ENCODE peak calls at places on chromosomes 5 and 9, in eight cellular contexts. B is pancreas, F is esophagus squamous epithelium, I is cardiac fibroblast, D is left ventricle myocardium inferior, E is adrenal gland, V is A549, Y is breast epithelium. Z is an unnamed sample.

GRCh38 chr9:109108318-109108717 is 11.4 kb downstream of the TMEM245 start:
- DNase-seq in B (no peak), F (no peak), I (peak), D (no peak), E (no peak), V (no peak), Y (no peak), Z (peak)

GRCh38 chr5:137221914-137222313 is 277.2 kb downstream of the SPOCK1 start:
- DNase-seq in B (no peak), F (no peak), I (no peak), D (no peak), E (no peak), V (no peak), Y (no peak), Z (no peak)

GRCh38 chr5:9951861-9952260 is 297.8 kb downstream of the ATPSCKMT start:
- DNase-seq in B (no peak), F (no peak), I (no peak), D (no peak), E (no peak), V (no peak), Y (no peak), Z (no peak)

GRCh38 chr9:129338701-129339445 is 160.8 kb upstream of the IER5L start:
- DNase-seq in B (no peak), F (no peak), I (peak), D (no peak), E (no peak), V (no peak), Y (no peak), Z (peak)

GRCh38 chr9:68505681-68506409 is 34.8 kb downstream of the TMEM252 start:
- DNase-seq in B (no peak), F (no peak), I (no peak), D (no peak), E (no peak), V (no peak), Y (no peak), Z (peak)

GRCh38 chr9:127860260-127860659 is 5.8 kb upstream of the ENG start:
- DNase-seq in B (no peak), F (no peak), I (no peak), D (no peak), E (no peak), V (no peak), Y (no peak), Z (no peak)

GRCh38 chr5:77774981-77775772 is 962 bp downstream of the TBCA start:
- DNase-seq in B (no peak), F (no peak), I (no peak), D (no peak), E (peak), V (peak), Y (no peak), Z (peak)

GRCh38 chr9:109799792-109800191 is 19.8 kb downstream of the PALM2AKAP2 start:
- DNase-seq in B (no peak), F (no peak), I (peak), D (no peak), E (no peak), V (no peak), Y (no peak), Z (peak)

GRCh38 chr9:88991066-88992030 is at the start of gene S1PR3:
- DNase-seq in B (peak), F (no peak), I (peak), D (peak), E (peak), V (peak), Y (no peak), Z (peak)

GRCh38 chr9:132472199-132472598 is 62.2 kb downstream of the CFAP77 start:
- DNase-seq in B (no peak), F (no peak), I (no peak), D (no peak), E (no peak), V (no peak), Y (no peak), Z (no peak)

GRCh38 chr9:91321691-91322090 is 40.0 kb downstream of the AUH start:
- DNase-seq in B (no peak), F (no peak), I (no peak), D (no peak), E (no peak), V (no peak), Y (no peak), Z (no peak)

GRCh38 chr5:159515909-159516415 is 185.7 kb upstream of the IL12B start:
- DNase-seq in B (peak), F (no peak), I (peak), D (peak), E (peak), V (peak), Y (peak), Z (peak)

GRCh38 chr5:179731791-179732411 is 721 bp upstream of the MAML1 start:
- DNase-seq in B (peak), F (no peak), I (peak), D (peak), E (peak), V (no peak), Y (no peak), Z (peak)

GRCh38 chr9:98168952-98169488 is 23.4 kb downstream of the CORO2A start:
- DNase-seq in B (no peak), F (no peak), I (peak), D (peak), E (no peak), V (no peak), Y (peak), Z (peak)

GRCh38 chr9:61673664-61674381 is 484.0 kb downstream of the SPATA31A7 start:
- DNase-seq in B (no peak), F (no peak), I (no peak), D (no peak), E (no peak), V (no peak), Y (no peak), Z (no peak)

GRCh38 chr5:13510616-13511015 is 433.9 kb downstream of the DNAH5 start:
- DNase-seq in B (no peak), F (no peak), I (no peak), D (no peak), E (no peak), V (no peak), Y (no peak), Z (no peak)

GRCh38 chr9:121709798-121710197 is 58.4 kb downstream of the DAB2IP start:
- DNase-seq in B (no peak), F (no peak), I (no peak), D (no peak), E (no peak), V (no peak), Y (no peak), Z (no peak)

GRCh38 chr5:175226506-175226905 is 217.5 kb downstream of the DRD1 start:
- DNase-seq in B (no peak), F (no peak), I (no peak), D (no peak), E (no peak), V (no peak), Y (no peak), Z (no peak)

GRCh38 chr5:112419050-112419595 is at the start of gene EPB41L4A:
- DNase-seq in B (peak), F (no peak), I (peak), D (peak), E (peak), V (peak), Y (peak), Z (no peak)

GRCh38 chr9:86685556-86685955 is 261.8 kb downstream of the GAS1 start:
- DNase-seq in B (no peak), F (no peak), I (no peak), D (no peak), E (no peak), V (no peak), Y (no peak), Z (no peak)

GRCh38 chr9:100472268-100472667 is 681 bp upstream of the TMEFF1 start:
- DNase-seq in B (no peak), F (no peak), I (no peak), D (no peak), E (no peak), V (no peak), Y (no peak), Z (no peak)

GRCh38 chr5:32017638-32018429 is 156.3 kb downstream of the GOLPH3 start:
- DNase-seq in B (no peak), F (no peak), I (peak), D (no peak), E (no peak), V (no peak), Y (no peak), Z (peak)

GRCh38 chr5:155508673-155509072 is 495.1 kb downstream of the KIF4B start:
- DNase-seq in B (no peak), F (no peak), I (no peak), D (no peak), E (no peak), V (no peak), Y (no peak), Z (no peak)

GRCh38 chr5:155514105-155514563 is 500.6 kb downstream of the KIF4B start:
- DNase-seq in B (no peak), F (no peak), I (no peak), D (no peak), E (no peak), V (peak), Y (no peak), Z (no peak)

DNA sequence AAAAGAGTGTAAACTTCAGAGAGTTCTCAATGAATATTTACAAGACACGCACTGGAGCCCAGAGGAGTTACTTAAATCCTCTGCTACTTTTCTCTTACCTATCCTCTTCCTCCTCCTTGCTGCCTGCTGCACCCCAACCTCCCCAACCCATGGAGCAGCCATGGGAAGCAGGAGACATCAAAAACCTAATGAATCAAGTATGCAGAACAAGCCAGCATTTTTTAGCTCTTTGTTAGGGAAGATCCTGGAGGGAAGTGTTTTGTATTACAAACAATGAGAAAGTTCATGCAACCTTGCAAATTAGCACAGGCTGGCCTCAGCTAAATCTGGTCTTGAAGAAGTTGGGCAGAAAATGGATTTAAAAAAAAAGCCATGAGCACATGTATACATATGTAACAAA is 498.7 kb downstream of the KIF4B start:
- DNase-seq in B (no peak), F (no peak), I (no peak), D (no peak), E (no peak), V (no peak), Y (no peak), Z (no peak)
- H3K4me3 ChIP-seq in B (no peak), F (no peak), I (no peak), D (no peak), E (no peak), V (no peak), Y (no peak), Z (no peak)

GRCh38 chr5:67875637-67876036 is 339.9 kb upstream of the PIK3R1 start:
- DNase-seq in B (no peak), F (no peak), I (no peak), D (no peak), E (no peak), V (no peak), Y (no peak), Z (no peak)
- TF ChIP-seq CTCF in B (no peak), F (no peak), I (no peak), D (no peak), E (no peak), V (no peak), Y (no peak), Z (no peak)

GRCh38 chr5:91311697-91312501 is 71.2 kb downstream of the ARRDC3 start:
- DNase-seq in B (no peak), F (peak), I (peak), D (peak), E (peak), V (peak), Y (no peak), Z (peak)
- H3K4me3 ChIP-seq in B (no peak), F (no peak), I (no peak), D (peak), E (no peak), V (peak), Y (no peak), Z (no peak)

GRCh38 chr5:120955795-120956194 is 491.7 kb downstream of the PRR16 start:
- DNase-seq in B (no peak), F (no peak), I (no peak), D (no peak), E (no peak), V (no peak), Y (no peak), Z (no peak)
- TF ChIP-seq CTCF in B (no peak), F (no peak), I (no peak), D (no peak), E (no peak), V (no peak), Y (no peak), Z (no peak)

DNA sequence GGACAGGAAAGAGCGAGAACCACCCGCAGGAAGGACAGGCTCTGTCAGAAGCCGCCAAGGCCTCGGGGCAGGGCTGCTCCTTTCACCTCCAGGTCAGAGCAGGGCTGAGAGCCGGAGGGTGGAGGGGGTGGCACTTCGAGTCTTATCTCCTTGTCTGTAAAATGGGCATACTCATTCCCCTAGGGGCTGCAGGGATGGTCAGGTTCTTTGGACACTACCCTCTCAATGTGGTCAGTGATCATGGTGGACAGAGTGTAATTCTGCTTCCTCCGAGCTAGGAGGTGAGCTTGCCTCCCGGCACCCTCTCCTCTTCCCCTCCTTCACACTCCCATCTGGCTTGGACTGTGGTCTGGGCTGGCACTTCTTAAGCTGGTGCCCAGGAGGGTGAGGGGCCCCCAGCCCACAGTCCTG is 39.6 kb downstream of the RGS3 start:
- DNase-seq in B (no peak), F (no peak), I (no peak), D (no peak), E (no peak), V (no peak), Y (no peak), Z (no peak)
- H3K4me3 ChIP-seq in B (no peak), F (peak), I (no peak), D (peak), E (no peak), V (no peak), Y (peak), Z (no peak)

DNA sequence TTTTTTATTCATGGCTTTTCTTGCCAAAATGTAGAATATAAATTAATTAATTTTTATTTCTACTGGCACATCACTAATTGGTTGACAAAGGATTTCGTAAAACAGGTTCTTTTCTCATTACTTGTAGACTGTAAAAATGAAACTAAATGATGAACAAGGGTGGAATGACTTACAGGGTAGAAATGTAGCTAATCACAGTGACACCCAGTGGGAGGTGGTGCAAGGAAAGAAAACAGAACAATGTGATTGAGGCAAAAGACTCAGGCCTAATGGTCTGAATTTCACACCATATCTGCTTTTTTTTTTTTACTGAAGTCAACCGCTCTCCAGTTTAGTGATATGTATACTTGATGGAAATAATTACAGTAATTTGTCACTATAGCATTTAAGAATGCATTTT is 28.9 kb downstream of the GABRG2 start:
- DNase-seq in B (no peak), F (no peak), I (no peak), D (no peak), E (no peak), V (no peak), Y (no peak), Z (no peak)
- TF ChIP-seq CTCF in B (no peak), F (no peak), I (no peak), D (no peak), E (no peak), V (no peak), Y (no peak), Z (no peak)